ENCODE peak calls at places on chromosomes 6 and 20, in four cellular contexts. E is ovary, U is spleen, H is pancreas. Q is an unnamed sample.

GRCh38 chr6:170007468-170008240 is 256.2 kb downstream of the ERMARD start:
- DNase-seq in E (no peak), U (no peak), H (no peak), Q (peak; percentile 23)

GRCh38 chr6:125802943-125803377 is 12.2 kb downstream of the NCOA7 start:
- DNase-seq in E (no peak), U (no peak), H (no peak), Q (no peak)

GRCh38 chr6:119148102-119148824 is 69.8 kb upstream of the FAM184A start:
- DNase-seq in E (no peak), U (no peak), H (no peak), Q (no peak)

GRCh38 chr6:69825904-69826303 is 29.1 kb upstream of the LMBRD1 start:
- DNase-seq in E (no peak), U (no peak), H (no peak), Q (no peak)

GRCh38 chr6:129494099-129494498 is 215.9 kb downstream of the ARHGAP18 start:
- DNase-seq in E (no peak), U (no peak), H (no peak), Q (no peak)

GRCh38 chr20:31951203-31951529 is 680 bp downstream of the PDRG1 start:
- DNase-seq in E (no peak), U (no peak), H (no peak), Q (no peak)

GRCh38 chr6:128275030-128275429 is 245.4 kb downstream of the PTPRK start:
- DNase-seq in E (no peak), U (no peak), H (no peak), Q (no peak)

GRCh38 chr6:11710221-11710836 is 68.3 kb downstream of the ADTRP start:
- DNase-seq in E (no peak), U (no peak), H (no peak), Q (no peak)

GRCh38 chr20:5780233-5781217 is 30.3 kb downstream of the SHLD1 start:
- DNase-seq in E (no peak), U (no peak), H (no peak), Q (no peak)

GRCh38 chr6:26233608-26234420 is 131.2 kb upstream of the BTN3A2 start:
- DNase-seq in E (no peak), U (peak; percentile 93), H (no peak), Q (no peak)

GRCh38 chr6:137631323-137631722 is 137.1 kb upstream of the OLIG3 start:
- DNase-seq in E (no peak), U (no peak), H (no peak), Q (no peak)

GRCh38 chr6:170093276-170093657 is 197.6 kb downstream of the DLL1 start:
- DNase-seq in E (peak; percentile 4), U (no peak), H (no peak), Q (no peak)

GRCh38 chr6:21885532-21886089 is 292.1 kb downstream of the SOX4 start:
- DNase-seq in E (peak; percentile 43), U (no peak), H (no peak), Q (peak; percentile 24)

GRCh38 chr20:51365670-51366069 is 176.8 kb downstream of the NFATC2 start:
- DNase-seq in E (no peak), U (peak; percentile 31), H (no peak), Q (no peak)

GRCh38 chr6:25661129-25661779 is 9.2 kb downstream of the SCGN start:
- DNase-seq in E (no peak), U (no peak), H (no peak), Q (no peak)

GRCh38 chr6:150328744-150329400 is 39.9 kb upstream of the IYD start:
- DNase-seq in E (no peak), U (no peak), H (no peak), Q (no peak)

GRCh38 chr6:44542401-44543116 is 155.1 kb downstream of the CDC5L start:
- DNase-seq in E (no peak), U (no peak), H (no peak), Q (peak; percentile 47)

GRCh38 chr6:28383235-28384142 is 16.1 kb downstream of the ZSCAN12 start:
- DNase-seq in E (peak; percentile 86), U (peak; percentile 93), H (peak; percentile 85), Q (peak; percentile 76)
- TF ChIP-seq CTCF in E (no peak), U (peak; percentile 21), H (peak; percentile 42), Q (peak; percentile 31)

GRCh38 chr20:61289166-61289565 is 37.1 kb downstream of the CDH4 start:
- DNase-seq in E (no peak), U (no peak), H (no peak), Q (no peak)

GRCh38 chr20:61290721-61291120 is 38.7 kb downstream of the CDH4 start:
- DNase-seq in E (no peak), U (no peak), H (no peak), Q (no peak)

GRCh38 chr20:61292821-61293612 is 41.0 kb downstream of the CDH4 start:
- DNase-seq in E (no peak), U (peak; percentile 70), H (no peak), Q (no peak)

GRCh38 chr20:61292391-61292790 is 40.3 kb downstream of the CDH4 start:
- DNase-seq in E (no peak), U (no peak), H (no peak), Q (no peak)

GRCh38 chr20:61291166-61291829 is 39.2 kb downstream of the CDH4 start:
- DNase-seq in E (no peak), U (no peak), H (no peak), Q (no peak)
- H3K27me3 ChIP-seq in E (no peaks in the 10 kb centered on the region), U (no peaks in the 10 kb centered on the region), H (no peaks in the 10 kb centered on the region), Q (no peaks in the 10 kb centered on the region)

GRCh38 chr20:21240394-21240793 is 62.7 kb upstream of the XRN2 start:
- DNase-seq in E (no peak), U (no peak), H (no peak), Q (no peak)
- TF ChIP-seq CTCF in E (no peak), U (no peak), H (no peak), Q (no peak)

DNA sequence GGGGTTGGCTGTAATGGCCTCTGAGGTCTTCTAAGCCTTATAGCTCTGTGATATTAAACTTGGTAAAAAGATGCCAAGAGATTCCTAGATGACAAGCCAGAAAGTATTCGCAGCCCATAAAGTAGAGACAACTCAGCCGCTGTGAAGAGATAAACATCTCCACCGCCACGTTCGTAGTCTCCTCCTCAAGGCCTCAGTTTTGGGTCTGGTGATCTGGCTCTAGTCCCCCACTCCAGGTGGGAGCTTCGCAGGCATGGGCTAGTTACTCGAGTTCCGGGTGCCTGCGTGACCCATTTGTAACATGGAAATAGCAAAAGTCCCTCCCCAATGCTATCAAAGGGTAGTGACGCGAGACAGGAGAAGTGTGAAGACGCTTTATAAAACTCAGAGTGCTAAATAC is 28.3 kb upstream of the AFDN start:
- DNase-seq in E (no peak), U (peak; percentile 40), H (no peak), Q (no peak)
- H3K27me3 ChIP-seq in E (no peaks in the 10 kb centered on the region), U (peaks cover 27% of the 10 kb centered on the region), H (no peaks in the 10 kb centered on the region), Q (no peaks in the 10 kb centered on the region)

GRCh38 chr6:7425808-7426190 is 36.2 kb downstream of the RIOK1 start:
- DNase-seq in E (no peak), U (peak; percentile 76), H (no peak), Q (no peak)
- TF ChIP-seq CTCF in E (no peak), U (no peak), H (no peak), Q (no peak)

GRCh38 chr6:100462396-100462795 is 2.3 kb downstream of the SIM1 start:
- DNase-seq in E (no peak), U (no peak), H (no peak), Q (no peak)
- H3K27me3 ChIP-seq in E (no peaks in the 10 kb centered on the region), U (peaks cover 100% of the 10 kb centered on the region), H (peaks cover 58% of the 10 kb centered on the region), Q (peaks cover 100% of the 10 kb centered on the region)

GRCh38 chr20:1473821-1474220 is 7.2 kb upstream of the NSFL1C start:
- DNase-seq in E (no peak), U (no peak), H (no peak), Q (no peak)

GRCh38 chr20:1472556-1473243 is 6.1 kb upstream of the NSFL1C start:
- DNase-seq in E (no peak), U (no peak), H (no peak), Q (no peak)

GRCh38 chr20:1473244-1473635 is 6.6 kb upstream of the NSFL1C start:
- DNase-seq in E (no peak), U (no peak), H (no peak), Q (no peak)

GRCh38 chr20:1474325-1474724 is 7.7 kb upstream of the NSFL1C start:
- DNase-seq in E (no peak), U (no peak), H (no peak), Q (no peak)

GRCh38 chr20:1474817-1475603 is 8.4 kb upstream of the NSFL1C start:
- DNase-seq in E (no peak), U (no peak), H (no peak), Q (no peak)
- TF ChIP-seq CTCF in E (no peak), U (no peak), H (no peak), Q (no peak)